ENCODE peak calls at places on chromosomes 12 and 14, in ten cellular contexts. One of them, this sample, is unnamed.

GRCh38 chr12:116794725-116795124 is 56.6 kb downstream of the RNFT2 start:
- ATAC-seq in stimulated activated memory B cell treated with anti-CD40 and anti-IgM and Interleukin-4, amounts not matched to agents 10 μg/mL and 1 μg/mL and 100 μg/mL, for 72 hours: no peak
- ATAC-seq in activated naive CD4-positive, alpha-beta T cell treated with anti-CD3 and anti-CD28 coated beads, Interleukin-2, amount 50 U/mL, for 72 hours: no peak
- ATAC-seq in left ventricle myocardium superior: no peak
- ATAC-seq in pancreas: no peak
- ATAC-seq in naive thymus-derived CD8-positive, alpha-beta T cell: no peak
- ATAC-seq in right cardiac atrium: no peak
- ATAC-seq in activated CD8-positive, alpha-beta T cell treated with anti-CD3 and anti-CD28 coated beads for 36 hours: no peak
- ATAC-seq in left lung: no peak
- ATAC-seq in heart left ventricle: no peak
- ATAC-seq in this sample: no peak

GRCh38 chr12:99386907-99387306 is 260.6 kb upstream of the GARIN6 start:
- ATAC-seq in left ventricle myocardium superior: no peak
- ATAC-seq in activated naive CD4-positive, alpha-beta T cell treated with anti-CD3 and anti-CD28 coated beads, Interleukin-2, amount 50 U/mL, for 72 hours: no peak
- ATAC-seq in naive thymus-derived CD8-positive, alpha-beta T cell: no peak
- ATAC-seq in heart left ventricle: no peak
- ATAC-seq in pancreas: no peak
- ATAC-seq in left lung: no peak
- ATAC-seq in stimulated activated memory B cell treated with anti-CD40 and anti-IgM and Interleukin-4, amounts not matched to agents 10 μg/mL and 1 μg/mL and 100 μg/mL, for 72 hours: no peak
- ATAC-seq in activated CD8-positive, alpha-beta T cell treated with anti-CD3 and anti-CD28 coated beads for 36 hours: no peak
- ATAC-seq in right cardiac atrium: no peak
- ATAC-seq in this sample: peak

GRCh38 chr14:23883684-23884540 is 69.7 kb upstream of the DHRS4 start:
- ATAC-seq in pancreas: peak
- ATAC-seq in heart left ventricle: no peak
- ATAC-seq in activated naive CD4-positive, alpha-beta T cell treated with anti-CD3 and anti-CD28 coated beads, Interleukin-2, amount 50 U/mL, for 72 hours: no peak
- ATAC-seq in activated CD8-positive, alpha-beta T cell treated with anti-CD3 and anti-CD28 coated beads for 36 hours: no peak
- ATAC-seq in left ventricle myocardium superior: no peak
- ATAC-seq in right cardiac atrium: no peak
- ATAC-seq in stimulated activated memory B cell treated with anti-CD40 and anti-IgM and Interleukin-4, amounts not matched to agents 10 μg/mL and 1 μg/mL and 100 μg/mL, for 72 hours: no peak
- ATAC-seq in naive thymus-derived CD8-positive, alpha-beta T cell: no peak
- ATAC-seq in left lung: no peak
- ATAC-seq in this sample: no peak

GRCh38 chr14:105249175-105250007 is 1.1 kb downstream of the BTBD6 start:
- ATAC-seq in naive thymus-derived CD8-positive, alpha-beta T cell: no peak
- ATAC-seq in pancreas: no peak
- ATAC-seq in left lung: peak
- ATAC-seq in activated CD8-positive, alpha-beta T cell treated with anti-CD3 and anti-CD28 coated beads for 36 hours: no peak
- ATAC-seq in left ventricle myocardium superior: peak
- ATAC-seq in activated naive CD4-positive, alpha-beta T cell treated with anti-CD3 and anti-CD28 coated beads, Interleukin-2, amount 50 U/mL, for 72 hours: no peak
- ATAC-seq in right cardiac atrium: peak
- ATAC-seq in heart left ventricle: peak
- ATAC-seq in stimulated activated memory B cell treated with anti-CD40 and anti-IgM and Interleukin-4, amounts not matched to agents 10 μg/mL and 1 μg/mL and 100 μg/mL, for 72 hours: no peak
- ATAC-seq in this sample: no peak

GRCh38 chr12:22413592-22413991 is 79.1 kb upstream of the ST8SIA1 start:
- ATAC-seq in activated naive CD4-positive, alpha-beta T cell treated with anti-CD3 and anti-CD28 coated beads, Interleukin-2, amount 50 U/mL, for 72 hours: no peak
- ATAC-seq in heart left ventricle: peak
- ATAC-seq in left lung: no peak
- ATAC-seq in activated CD8-positive, alpha-beta T cell treated with anti-CD3 and anti-CD28 coated beads for 36 hours: no peak
- ATAC-seq in pancreas: no peak
- ATAC-seq in left ventricle myocardium superior: peak
- ATAC-seq in naive thymus-derived CD8-positive, alpha-beta T cell: no peak
- ATAC-seq in right cardiac atrium: peak
- ATAC-seq in stimulated activated memory B cell treated with anti-CD40 and anti-IgM and Interleukin-4, amounts not matched to agents 10 μg/mL and 1 μg/mL and 100 μg/mL, for 72 hours: no peak
- ATAC-seq in this sample: no peak

GRCh38 chr12:6360080-6360571 is 15.2 kb downstream of the SCNN1A start:
- ATAC-seq in stimulated activated memory B cell treated with anti-CD40 and anti-IgM and Interleukin-4, amounts not matched to agents 10 μg/mL and 1 μg/mL and 100 μg/mL, for 72 hours: no peak
- ATAC-seq in heart left ventricle: no peak
- ATAC-seq in activated naive CD4-positive, alpha-beta T cell treated with anti-CD3 and anti-CD28 coated beads, Interleukin-2, amount 50 U/mL, for 72 hours: no peak
- ATAC-seq in left ventricle myocardium superior: no peak
- ATAC-seq in pancreas: no peak
- ATAC-seq in left lung: no peak
- ATAC-seq in right cardiac atrium: no peak
- ATAC-seq in naive thymus-derived CD8-positive, alpha-beta T cell: no peak
- ATAC-seq in activated CD8-positive, alpha-beta T cell treated with anti-CD3 and anti-CD28 coated beads for 36 hours: no peak
- ATAC-seq in this sample: no peak

GRCh38 chr12:48865141-48865440 is 579 bp downstream of the RND1 start:
- ATAC-seq in pancreas: no peak
- ATAC-seq in heart left ventricle: no peak
- ATAC-seq in left ventricle myocardium superior: no peak
- ATAC-seq in right cardiac atrium: no peak
- ATAC-seq in naive thymus-derived CD8-positive, alpha-beta T cell: peak
- ATAC-seq in activated CD8-positive, alpha-beta T cell treated with anti-CD3 and anti-CD28 coated beads for 36 hours: no peak
- ATAC-seq in stimulated activated memory B cell treated with anti-CD40 and anti-IgM and Interleukin-4, amounts not matched to agents 10 μg/mL and 1 μg/mL and 100 μg/mL, for 72 hours: no peak
- ATAC-seq in activated naive CD4-positive, alpha-beta T cell treated with anti-CD3 and anti-CD28 coated beads, Interleukin-2, amount 50 U/mL, for 72 hours: no peak
- ATAC-seq in left lung: peak
- ATAC-seq in this sample: no peak

GRCh38 chr14:102914474-102915291 is 7.8 kb upstream of the AMN start:
- ATAC-seq in stimulated activated memory B cell treated with anti-CD40 and anti-IgM and Interleukin-4, amounts not matched to agents 10 μg/mL and 1 μg/mL and 100 μg/mL, for 72 hours: peak
- ATAC-seq in left ventricle myocardium superior: no peak
- ATAC-seq in left lung: no peak
- ATAC-seq in right cardiac atrium: no peak
- ATAC-seq in activated naive CD4-positive, alpha-beta T cell treated with anti-CD3 and anti-CD28 coated beads, Interleukin-2, amount 50 U/mL, for 72 hours: no peak
- ATAC-seq in activated CD8-positive, alpha-beta T cell treated with anti-CD3 and anti-CD28 coated beads for 36 hours: no peak
- ATAC-seq in heart left ventricle: no peak
- ATAC-seq in pancreas: no peak
- ATAC-seq in naive thymus-derived CD8-positive, alpha-beta T cell: no peak
- ATAC-seq in this sample: no peak

GRCh38 chr14:104786091-104786586 is 9.4 kb downstream of the AKT1 start:
- ATAC-seq in activated CD8-positive, alpha-beta T cell treated with anti-CD3 and anti-CD28 coated beads for 36 hours: peak
- ATAC-seq in right cardiac atrium: no peak
- ATAC-seq in left ventricle myocardium superior: peak
- ATAC-seq in activated naive CD4-positive, alpha-beta T cell treated with anti-CD3 and anti-CD28 coated beads, Interleukin-2, amount 50 U/mL, for 72 hours: no peak
- ATAC-seq in naive thymus-derived CD8-positive, alpha-beta T cell: peak
- ATAC-seq in pancreas: no peak
- ATAC-seq in left lung: peak
- ATAC-seq in stimulated activated memory B cell treated with anti-CD40 and anti-IgM and Interleukin-4, amounts not matched to agents 10 μg/mL and 1 μg/mL and 100 μg/mL, for 72 hours: no peak
- ATAC-seq in heart left ventricle: peak
- ATAC-seq in this sample: no peak

GRCh38 chr14:60768602-60769001 is 34.0 kb downstream of the MNAT1 start:
- ATAC-seq in heart left ventricle: no peak
- ATAC-seq in naive thymus-derived CD8-positive, alpha-beta T cell: no peak
- ATAC-seq in right cardiac atrium: no peak
- ATAC-seq in activated CD8-positive, alpha-beta T cell treated with anti-CD3 and anti-CD28 coated beads for 36 hours: no peak
- ATAC-seq in activated naive CD4-positive, alpha-beta T cell treated with anti-CD3 and anti-CD28 coated beads, Interleukin-2, amount 50 U/mL, for 72 hours: no peak
- ATAC-seq in stimulated activated memory B cell treated with anti-CD40 and anti-IgM and Interleukin-4, amounts not matched to agents 10 μg/mL and 1 μg/mL and 100 μg/mL, for 72 hours: no peak
- ATAC-seq in left ventricle myocardium superior: no peak
- ATAC-seq in pancreas: no peak
- ATAC-seq in left lung: no peak
- ATAC-seq in this sample: no peak

GRCh38 chr14:89228921-89229639 is 188.0 kb downstream of the FOXN3 start:
- ATAC-seq in left ventricle myocardium superior: peak
- ATAC-seq in activated CD8-positive, alpha-beta T cell treated with anti-CD3 and anti-CD28 coated beads for 36 hours: no peak
- ATAC-seq in activated naive CD4-positive, alpha-beta T cell treated with anti-CD3 and anti-CD28 coated beads, Interleukin-2, amount 50 U/mL, for 72 hours: no peak
- ATAC-seq in right cardiac atrium: peak
- ATAC-seq in naive thymus-derived CD8-positive, alpha-beta T cell: no peak
- ATAC-seq in heart left ventricle: peak
- ATAC-seq in left lung: peak
- ATAC-seq in pancreas: no peak
- ATAC-seq in stimulated activated memory B cell treated with anti-CD40 and anti-IgM and Interleukin-4, amounts not matched to agents 10 μg/mL and 1 μg/mL and 100 μg/mL, for 72 hours: no peak
- ATAC-seq in this sample: no peak

GRCh38 chr12:108495054-108495453 is 20.0 kb upstream of the FICD start:
- ATAC-seq in stimulated activated memory B cell treated with anti-CD40 and anti-IgM and Interleukin-4, amounts not matched to agents 10 μg/mL and 1 μg/mL and 100 μg/mL, for 72 hours: peak
- ATAC-seq in heart left ventricle: no peak
- ATAC-seq in activated naive CD4-positive, alpha-beta T cell treated with anti-CD3 and anti-CD28 coated beads, Interleukin-2, amount 50 U/mL, for 72 hours: no peak
- ATAC-seq in activated CD8-positive, alpha-beta T cell treated with anti-CD3 and anti-CD28 coated beads for 36 hours: no peak
- ATAC-seq in left ventricle myocardium superior: no peak
- ATAC-seq in right cardiac atrium: no peak
- ATAC-seq in left lung: no peak
- ATAC-seq in pancreas: no peak
- ATAC-seq in naive thymus-derived CD8-positive, alpha-beta T cell: no peak
- ATAC-seq in this sample: peak

This sample was measured in SK-N-SH treated with all-trans-retinoic acid at 6 μM for 48 hours.